ENCODE peak calls at places on chromosomes 16 and 17, in ten cellular contexts. X, G, D, M, C, S, V, U, W and E are unnamed samples.

GRCh38 chr16:86802013-86802412 is 223.7 kb downstream of the FOXL1 start:
- DNase-seq in D (no peak), S (no peak), W (no peak), C (no peak), V (no peak), X (no peak), U (no peak), M (no peak), G (no peak), E (no peak)

GRCh38 chr16:27378871-27379580 is 22.9 kb upstream of the IL21R start:
- DNase-seq in S (no peak), V (peak), D (no peak), U (no peak), X (no peak), W (no peak), M (no peak), G (no peak), C (no peak), E (no peak)

GRCh38 chr16:20865420-20866126 is 34.6 kb downstream of the DCUN1D3 start:
- DNase-seq in M (peak), V (peak), U (no peak), G (no peak), C (no peak), W (no peak), D (no peak), X (no peak), S (no peak), E (peak)

GRCh38 chr17:76753061-76753961 is 15.4 kb downstream of the MFSD11 start:
- DNase-seq in X (no peak), V (no peak), W (no peak), D (no peak), C (no peak), G (no peak), M (no peak), U (no peak), S (no peak), E (no peak)

GRCh38 chr17:5485270-5486205 is at the start of gene DERL2:
- DNase-seq in M (no peak), G (no peak), V (peak), S (no peak), C (no peak), U (no peak), D (no peak), X (peak), W (no peak), E (no peak)

GRCh38 chr17:80471922-80472321 is 4.5 kb downstream of the NPTX1 start:
- DNase-seq in U (no peak), V (no peak), X (no peak), D (no peak), G (no peak), C (no peak), S (no peak), W (no peak), M (no peak), E (no peak)

GRCh38 chr17:50691550-50692447 is 15.9 kb downstream of the ANKRD40 start:
- DNase-seq in S (no peak), U (no peak), D (no peak), C (no peak), G (no peak), V (no peak), M (peak), W (no peak), X (no peak), E (no peak)

GRCh38 chr17:8474826-8475225 is 39.1 kb downstream of the NDEL1 start:
- DNase-seq in C (no peak), M (no peak), W (no peak), G (no peak), X (no peak), U (no peak), D (no peak), S (no peak), V (peak), E (no peak)

GRCh38 chr16:72468582-72468981 is 296.6 kb upstream of the PMFBP1 start:
- DNase-seq in W (no peak), M (peak), X (peak), D (no peak), C (no peak), S (no peak), U (no peak), G (no peak), V (no peak), E (no peak)

GRCh38 chr17:8488931-8489330 is 53.2 kb downstream of the NDEL1 start:
- DNase-seq in M (peak), V (peak), S (peak), X (peak), C (no peak), G (peak), D (no peak), U (peak), W (no peak), E (no peak)

GRCh38 chr17:79814966-79815835 is 18.3 kb upstream of the CBX8 start:
- DNase-seq in U (peak), M (no peak), D (peak), G (no peak), C (no peak), V (no peak), X (peak), S (no peak), W (no peak), E (no peak)

GRCh38 chr16:77974883-77975282 is 47.5 kb upstream of the CLEC3A start:
- DNase-seq in S (no peak), G (no peak), W (no peak), M (peak), V (no peak), U (no peak), D (peak), X (no peak), C (no peak), E (no peak)

GRCh38 chr17:79609616-79610150 is 1.2 kb downstream of the RBFOX3 start:
- DNase-seq in V (no peak), X (no peak), S (no peak), C (no peak), U (no peak), G (no peak), W (no peak), D (no peak), M (no peak), E (no peak)

GRCh38 chr16:75244844-75245758 is 6.3 kb downstream of the BCAR1 start:
- DNase-seq in M (peak), V (no peak), U (peak), W (no peak), G (peak), X (peak), S (peak), D (peak), C (no peak), E (no peak)

GRCh38 chr17:17836818-17837379 is at the start of gene SREBF1:
- DNase-seq in S (no peak), X (peak), D (peak), M (peak), W (peak), C (peak), V (peak), G (no peak), U (peak), E (peak)

GRCh38 chr16:642189-643049 is 791 bp downstream of the MCRIP2 start:
- DNase-seq in G (no peak), M (no peak), W (no peak), C (no peak), U (peak), S (no peak), V (no peak), X (no peak), D (no peak), E (peak)

DNA sequence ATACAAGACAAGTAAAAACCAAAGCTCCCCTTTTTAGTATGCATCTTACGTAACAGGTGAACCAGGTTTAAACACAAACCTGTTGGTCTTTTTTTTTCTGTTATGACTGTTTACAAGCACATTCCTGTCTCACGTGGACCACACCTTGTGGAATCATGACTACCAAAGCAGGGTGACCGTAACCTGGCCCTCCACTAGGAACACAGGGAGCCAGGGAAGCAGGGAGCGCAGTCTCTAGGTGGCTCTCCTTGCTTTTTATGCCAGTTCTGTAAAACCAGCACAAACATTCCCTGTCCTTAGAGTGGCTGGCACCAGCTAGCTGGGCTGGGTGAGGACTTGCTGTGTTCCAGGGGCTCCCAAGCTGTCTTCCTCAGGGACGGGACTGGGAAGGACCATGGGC is 44.1 kb downstream of the DDX19A start:
- DNase-seq in W (no peak), X (no peak), S (no peak), V (no peak), D (no peak), G (no peak), C (no peak), M (no peak), U (no peak), E (no peak)
- TF ChIP-seq CTCF in W (no peak), X (no peak), S (no peak), V (no peak), D (no peak), G (no peak), C (no peak), M (no peak), U (no peak), E (no peak)

GRCh38 chr16:80314042-80314441 is 226.8 kb upstream of the DYNLRB2 start:
- DNase-seq in X (no peak), V (no peak), G (no peak), U (no peak), S (no peak), C (no peak), W (no peak), D (no peak), M (no peak), E (no peak)

GRCh38 chr16:80319181-80319580 is 221.6 kb upstream of the DYNLRB2 start:
- DNase-seq in S (no peak), M (no peak), X (no peak), C (no peak), G (no peak), U (no peak), D (no peak), W (no peak), V (no peak), E (no peak)

GRCh38 chr16:80323187-80323807 is 217.5 kb upstream of the DYNLRB2 start:
- DNase-seq in X (no peak), V (no peak), S (no peak), C (no peak), M (no peak), D (no peak), G (no peak), W (no peak), U (no peak), E (no peak)

GRCh38 chr16:80318107-80318506 is 222.7 kb upstream of the DYNLRB2 start:
- DNase-seq in C (no peak), G (no peak), M (no peak), V (no peak), S (no peak), W (no peak), U (no peak), D (no peak), X (no peak), E (no peak)

GRCh38 chr16:80317132-80318098 is 223.4 kb upstream of the DYNLRB2 start:
- DNase-seq in D (no peak), S (no peak), C (no peak), M (no peak), V (no peak), X (peak), W (no peak), U (no peak), G (no peak), E (no peak)
- TF ChIP-seq CTCF in D (peak), S (peak), C (no peak), M (peak), V (no peak), X (peak), W (no peak), U (no peak), G (no peak), E (no peak)

GRCh38 chr17:40419559-40420331 is 2.0 kb upstream of the TOP2A start:
- DNase-seq in G (peak), U (no peak), V (peak), S (no peak), D (no peak), C (no peak), X (no peak), M (no peak), W (no peak), E (no peak)

GRCh38 chr17:40418428-40418706 is 671 bp upstream of the TOP2A start:
- DNase-seq in S (no peak), M (no peak), V (no peak), U (peak), G (no peak), W (no peak), X (no peak), C (no peak), D (no peak), E (no peak)

GRCh38 chr17:40425741-40426140 is 8.0 kb upstream of the TOP2A start:
- DNase-seq in W (no peak), S (no peak), G (no peak), M (no peak), U (no peak), V (peak), D (no peak), C (no peak), X (no peak), E (no peak)

GRCh38 chr17:40427002-40427491 is 9.4 kb upstream of the TOP2A start:
- DNase-seq in S (no peak), X (no peak), V (peak), M (no peak), W (no peak), U (no peak), C (no peak), D (no peak), G (peak), E (no peak)

GRCh38 chr17:40422990-40423611 is 5.4 kb upstream of the TOP2A start:
- DNase-seq in X (no peak), W (no peak), M (no peak), U (no peak), S (no peak), C (no peak), G (no peak), D (no peak), V (peak), E (no peak)
- TF ChIP-seq CTCF in X (peak), W (no peak), M (peak), U (no peak), S (no peak), C (no peak), G (no peak), D (no peak), V (no peak), E (no peak)

GRCh38 chr16:9436175-9436574 is 344.7 kb downstream of the HAPSTR1 start:
- DNase-seq in G (no peak), U (no peak), X (no peak), M (no peak), D (no peak), V (no peak), C (no peak), W (no peak), S (no peak), E (no peak)
- TF ChIP-seq CTCF in G (no peak), U (no peak), X (no peak), M (no peak), D (no peak), V (no peak), C (no peak), W (no peak), S (no peak), E (no peak)

GRCh38 chr16:85010931-85011845 is at the start of gene ZDHHC7:
- DNase-seq in X (peak), M (peak), D (peak), W (peak), U (peak), G (peak), C (peak), S (peak), V (peak), E (peak)
- TF ChIP-seq CTCF in X (peak), M (no peak), D (no peak), W (peak), U (peak), G (no peak), C (no peak), S (no peak), V (no peak), E (no peak)

GRCh38 chr17:64635647-64636305 is 26.3 kb downstream of the SMURF2 start:
- DNase-seq in S (peak), M (peak), X (peak), W (no peak), U (no peak), V (no peak), G (no peak), D (no peak), C (no peak), E (peak)

GRCh38 chr17:64638552-64639198 is 23.4 kb downstream of the SMURF2 start:
- DNase-seq in X (no peak), D (no peak), G (no peak), C (no peak), U (no peak), S (no peak), M (no peak), W (no peak), V (no peak), E (no peak)

GRCh38 chr17:64641499-64641898 is 20.6 kb downstream of the SMURF2 start:
- DNase-seq in W (no peak), C (no peak), D (no peak), M (peak), G (no peak), U (no peak), S (peak), V (no peak), X (peak), E (no peak)
- TF ChIP-seq CTCF in W (no peak), C (no peak), D (no peak), M (no peak), G (no peak), U (no peak), S (peak), V (no peak), X (no peak), E (no peak)

GRCh38 chr17:65532491-65532890 is 29.0 kb downstream of the AXIN2 start:
- DNase-seq in G (no peak), C (no peak), M (no peak), V (peak), U (no peak), W (no peak), S (no peak), D (no peak), X (no peak), E (no peak)

GRCh38 chr17:65530985-65531507 is 30.4 kb downstream of the AXIN2 start:
- DNase-seq in U (no peak), D (no peak), W (no peak), C (no peak), V (peak), M (peak), X (peak), S (peak), G (no peak), E (no peak)

GRCh38 chr17:65533056-65533745 is 28.2 kb downstream of the AXIN2 start:
- DNase-seq in X (no peak), U (no peak), S (no peak), G (no peak), W (no peak), D (no peak), V (peak), C (no peak), M (no peak), E (no peak)

GRCh38 chr17:65530158-65530984 is 31.1 kb downstream of the AXIN2 start:
- DNase-seq in W (no peak), D (no peak), U (no peak), X (no peak), C (no peak), M (no peak), G (no peak), V (peak), S (no peak), E (no peak)

GRCh38 chr17:65531508-65532431 is 29.7 kb downstream of the AXIN2 start:
- DNase-seq in X (peak), W (no peak), C (peak), S (peak), V (peak), U (peak), G (peak), M (peak), D (no peak), E (no peak)
- TF ChIP-seq CTCF in X (peak), W (no peak), C (no peak), S (peak), V (no peak), U (no peak), G (peak), M (peak), D (no peak), E (no peak)

GRCh38 chr17:15440347-15440746 is 27.1 kb downstream of the CDRT4 start:
- DNase-seq in W (no peak), C (no peak), S (no peak), V (peak), M (no peak), U (no peak), X (no peak), D (no peak), G (no peak), E (no peak)

GRCh38 chr17:15432807-15433547 is 34.4 kb downstream of the CDRT4 start:
- DNase-seq in S (peak), W (no peak), D (no peak), X (peak), V (peak), G (no peak), C (no peak), M (peak), U (no peak), E (no peak)

GRCh38 chr17:15441315-15441714 is 26.1 kb downstream of the CDRT4 start:
- DNase-seq in D (no peak), G (no peak), W (no peak), V (peak), S (no peak), U (no peak), C (no peak), X (peak), M (peak), E (no peak)

GRCh38 chr17:15431766-15432165 is 35.7 kb downstream of the CDRT4 start:
- DNase-seq in C (no peak), S (no peak), M (peak), W (no peak), U (peak), D (no peak), G (no peak), X (no peak), V (peak), E (no peak)

DNA sequence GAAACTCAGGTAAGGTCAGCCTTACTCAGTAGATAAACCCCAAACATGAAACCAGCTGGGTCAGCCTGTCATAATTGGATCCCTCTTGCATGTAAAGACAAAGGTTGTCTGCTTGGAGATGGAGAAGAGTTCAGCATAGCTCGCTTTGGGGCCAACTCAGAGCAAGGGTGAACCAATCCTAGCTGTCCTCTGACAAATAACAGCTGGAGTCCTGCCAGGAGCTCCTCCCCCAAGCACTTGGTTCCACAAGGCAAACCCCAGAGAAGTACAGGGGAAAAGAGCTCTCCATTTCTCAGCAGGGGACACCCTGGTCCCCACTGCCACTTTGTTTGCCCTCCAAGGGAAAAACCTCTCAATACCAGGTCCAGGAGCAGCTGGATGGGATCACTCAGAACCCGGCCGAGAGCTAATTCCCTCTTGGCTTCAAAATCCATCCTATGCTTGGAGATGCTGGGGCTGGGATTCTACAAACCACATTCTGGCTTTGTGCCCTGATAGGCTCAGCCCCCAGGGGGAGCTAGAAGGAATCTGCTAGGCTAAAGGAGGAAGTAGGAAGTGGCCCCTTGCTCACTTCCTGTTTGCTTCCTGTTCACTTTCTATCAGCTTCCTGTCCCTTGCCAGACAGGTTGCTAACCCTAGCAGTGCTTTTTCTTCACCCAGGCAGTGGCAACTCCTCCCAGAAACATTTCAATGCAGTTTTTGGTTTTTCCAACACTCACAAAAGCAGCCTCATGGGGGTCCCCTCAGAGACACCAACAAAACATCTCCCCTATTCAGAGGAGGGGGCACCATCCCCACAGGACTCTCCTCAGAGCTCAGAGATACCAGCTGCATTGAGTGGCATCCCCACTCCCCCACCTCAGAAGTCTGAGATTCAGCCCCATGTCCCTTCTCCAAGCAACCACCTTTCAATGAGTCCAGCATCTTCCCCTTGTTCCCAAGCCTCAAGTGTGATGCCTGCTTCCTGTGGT is 30.7 kb downstream of the CDRT4 start:
- DNase-seq in X (peak), C (peak), M (peak), S (peak), V (peak), U (peak), D (peak), G (peak), W (no peak), E (no peak)
- TF ChIP-seq CTCF in X (peak), C (no peak), M (peak), S (peak), V (no peak), U (no peak), D (peak), G (peak), W (peak), E (no peak)